ENCODE peak calls at places on chromosomes 16 and 17, in six cellular contexts. A is GM12878, W is mesendoderm, D is transverse colon, F is A549, U is tibial artery. K is an unnamed sample.

GRCh38 chr16:81707411-81708321 is 71.4 kb upstream of the PLCG2 start:
- DNase-seq in A (no peak), D (peak; percentile 84), U (no peak), W (no peak), F (no peak), K (no peak)

GRCh38 chr17:72169823-72170222 is 49.0 kb downstream of the SOX9 start:
- DNase-seq in F (no peak), D (no peak), A (no peak), U (no peak), W (no peak), K (no peak)

GRCh38 chr17:38559025-38559879 is 46.5 kb downstream of the SRCIN1 start:
- DNase-seq in D (peak; percentile 94), F (peak; percentile 98), A (peak; percentile 47), W (peak; percentile 96), U (peak; percentile 73), K (peak; percentile 43)

GRCh38 chr17:7632492-7632894 is 2.6 kb downstream of the SHBG start:
- DNase-seq in A (no peak), D (peak; percentile 40), U (no peak), W (peak; percentile 81), F (peak; percentile 79), K (no peak)

GRCh38 chr16:54201200-54201599 is 85.4 kb downstream of the IRX3 start:
- DNase-seq in A (no peak), D (no peak), F (no peak), W (peak; percentile 35), U (no peak), K (no peak)

GRCh38 chr17:49021095-49021767 is 24.0 kb downstream of the IGF2BP1 start:
- DNase-seq in U (no peak), W (peak; percentile 68), D (no peak), A (no peak), F (no peak), K (no peak)

GRCh38 chr17:82963104-82963950 is 116.1 kb upstream of the METRNL start:
- DNase-seq in U (peak; percentile 86), W (peak; percentile 95), F (no peak), A (no peak), D (peak; percentile 76), K (no peak)

GRCh38 chr16:970766-971581 is at the start of gene LMF1:
- DNase-seq in D (peak; percentile 97), A (peak; percentile 35), W (peak; percentile 92), F (peak; percentile 90), U (peak; percentile 90), K (peak; percentile 56)

GRCh38 chr17:27804113-27804512 is 3.8 kb upstream of the NOS2 start:
- DNase-seq in A (no peak), D (no peak), F (no peak), U (no peak), W (no peak), K (no peak)

GRCh38 chr16:48076455-48077012 is 79.3 kb downstream of the ABCC12 start:
- DNase-seq in A (no peak), D (no peak), W (no peak), U (no peak), F (peak; percentile 34), K (no peak)

GRCh38 chr16:595942-596735 is 6.3 kb downstream of the RAB40C start:
- DNase-seq in A (no peak), W (no peak), D (no peak), U (no peak), F (no peak), K (no peak)

GRCh38 chr17:57355090-57355859 is 99.0 kb downstream of the MSI2 start:
- DNase-seq in A (no peak), F (no peak), U (no peak), W (no peak), D (peak; percentile 26), K (no peak)

GRCh38 chr17:81325057-81325973 is 30.2 kb upstream of the SLC38A10 start:
- DNase-seq in A (no peak), D (no peak), U (no peak), F (no peak), W (no peak), K (no peak)

GRCh38 chr17:16297367-16298139 is 55.7 kb downstream of the CENPV start:
- DNase-seq in F (no peak), W (no peak), A (no peak), D (peak; percentile 57), U (no peak), K (no peak)

GRCh38 chr17:63479495-63480184 is 2.8 kb downstream of the ACE start:
- DNase-seq in U (no peak), A (no peak), D (no peak), W (no peak), F (no peak), K (no peak)

GRCh38 chr16:84349852-84350565 is 18.3 kb upstream of the ATP2C2 start:
- DNase-seq in A (no peak), D (peak; percentile 74), U (no peak), F (no peak), W (no peak), K (no peak)

GRCh38 chr16:85615014-85615851 is 2.1 kb downstream of the GSE1 start:
- DNase-seq in F (peak; percentile 43), W (peak; percentile 86), D (peak; percentile 92), A (no peak), U (peak; percentile 43), K (no peak)

GRCh38 chr17:3027786-3028532 is 35.4 kb downstream of the OR1D5 start:
- DNase-seq in U (peak; percentile 6), D (no peak), W (no peak), F (no peak), A (no peak), K (no peak)

GRCh38 chr17:50222922-50223321 is 21.5 kb upstream of the COL1A1 start:
- DNase-seq in U (peak; percentile 62), F (no peak), A (no peak), W (no peak), D (no peak), K (no peak)

GRCh38 chr17:50220811-50221210 is 19.4 kb upstream of the COL1A1 start:
- DNase-seq in D (no peak), A (no peak), W (no peak), U (no peak), F (no peak), K (no peak)

GRCh38 chr17:50219345-50219744 is 17.9 kb upstream of the COL1A1 start:
- DNase-seq in F (peak; percentile 71), A (no peak), W (no peak), D (no peak), U (no peak), K (no peak)

GRCh38 chr17:50219939-50220465 is 18.6 kb upstream of the COL1A1 start:
- DNase-seq in U (no peak), D (no peak), F (no peak), A (no peak), W (peak; percentile 53), K (no peak)

GRCh38 chr17:50221500-50222480 is 20.4 kb upstream of the COL1A1 start:
- DNase-seq in U (peak; percentile 84), F (no peak), W (no peak), D (no peak), A (no peak), K (no peak)
- H3K4me1 ChIP-seq in U (peaks cover 44% of the 10 kb centered on the region), F (peaks cover 43% of the 10 kb centered on the region), W (no peaks in the 10 kb centered on the region), D (no peaks in the 10 kb centered on the region), A (peaks cover 11% of the 10 kb centered on the region), K (peaks cover 57% of the 10 kb centered on the region)

GRCh38 chr16:30569746-30570325 is 1.7 kb downstream of the ZNF688 start:
- DNase-seq in A (no peak), D (no peak), F (no peak), U (no peak), W (no peak), K (no peak)
- H3K4me1 ChIP-seq in A (peaks cover 27% of the 10 kb centered on the region), D (peaks cover 12% of the 10 kb centered on the region), F (peaks cover 42% of the 10 kb centered on the region), U (peaks cover 24% of the 10 kb centered on the region), W (no peaks in the 10 kb centered on the region), K (peaks cover 27% of the 10 kb centered on the region)

GRCh38 chr16:89478576-89479221 is 11.7 kb downstream of the ANKRD11 start:
- DNase-seq in D (no peak), U (no peak), F (no peak), W (peak; percentile 95), A (no peak), K (no peak)
- H3K4me1 ChIP-seq in D (peaks cover 47% of the 10 kb centered on the region), U (peaks cover 53% of the 10 kb centered on the region), F (peaks cover 70% of the 10 kb centered on the region), W (peaks cover 9% of the 10 kb centered on the region), A (peaks cover 62% of the 10 kb centered on the region), K (peaks cover 84% of the 10 kb centered on the region)

DNA sequence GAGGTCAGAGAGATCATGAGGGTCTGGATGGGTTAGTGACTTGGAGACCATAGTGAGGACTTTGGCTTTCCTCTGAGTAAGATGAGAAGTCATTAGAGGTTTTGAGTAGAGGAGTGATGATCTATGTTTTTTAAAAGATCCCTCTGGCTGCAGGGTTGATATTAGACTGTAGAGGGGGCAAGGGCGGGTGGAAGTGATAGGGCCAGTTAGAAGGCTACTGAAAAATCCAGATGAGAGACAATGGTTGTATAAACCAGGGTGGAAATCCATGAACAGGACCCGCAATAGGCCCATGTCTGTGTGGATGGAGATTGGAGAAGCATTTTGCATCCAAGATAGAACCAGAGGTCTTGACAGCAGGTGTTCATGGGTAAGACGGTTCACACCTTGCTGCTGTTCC is 9.8 kb downstream of the ITGAL start:
- DNase-seq in A (no peak), D (no peak), W (no peak), F (peak; percentile 28), U (no peak), K (no peak)
- H3K4me1 ChIP-seq in A (no peaks in the 10 kb centered on the region), D (no peaks in the 10 kb centered on the region), W (no peaks in the 10 kb centered on the region), F (no peaks in the 10 kb centered on the region), U (no peaks in the 10 kb centered on the region), K (no peaks in the 10 kb centered on the region)

DNA sequence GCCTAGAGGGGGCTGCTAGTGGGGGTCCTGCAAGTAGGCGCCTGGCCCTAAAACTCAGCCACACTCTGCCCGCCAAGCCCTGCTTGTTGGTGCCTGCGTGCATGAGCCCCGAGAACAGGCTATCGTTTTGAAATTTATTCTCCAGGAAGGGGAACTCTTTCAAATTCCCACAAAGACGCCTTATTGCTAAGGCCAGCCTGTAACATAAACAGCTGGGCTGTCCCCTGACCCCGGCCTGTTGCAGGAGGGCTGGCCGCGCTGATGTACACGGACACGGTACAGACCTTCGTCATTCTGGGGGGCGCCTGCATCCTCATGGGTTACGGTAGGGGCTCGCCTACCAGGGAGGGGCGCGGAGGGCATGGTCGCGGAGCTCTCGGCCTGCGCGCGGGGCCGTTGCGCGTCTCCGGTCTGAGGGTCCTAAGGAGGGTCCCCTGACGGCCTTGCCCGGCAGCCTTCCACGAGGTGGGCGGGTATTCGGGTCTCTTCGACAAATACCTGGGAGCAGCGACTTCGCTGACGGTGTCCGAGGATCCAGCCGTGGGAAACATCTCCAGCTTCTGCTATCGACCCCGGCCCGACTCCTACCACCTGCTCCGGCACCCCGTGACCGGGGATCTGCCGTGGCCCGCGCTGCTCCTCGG is 4.3 kb downstream of the SLC5A2 start:
- DNase-seq in F (no peak), D (no peak), A (no peak), U (no peak), W (no peak), K (no peak)
- H3K4me1 ChIP-seq in F (peaks cover 17% of the 10 kb centered on the region), D (peaks cover 4% of the 10 kb centered on the region), A (peaks cover 3% of the 10 kb centered on the region), U (peaks cover 22% of the 10 kb centered on the region), W (no peaks in the 10 kb centered on the region), K (peaks cover 26% of the 10 kb centered on the region)

DNA sequence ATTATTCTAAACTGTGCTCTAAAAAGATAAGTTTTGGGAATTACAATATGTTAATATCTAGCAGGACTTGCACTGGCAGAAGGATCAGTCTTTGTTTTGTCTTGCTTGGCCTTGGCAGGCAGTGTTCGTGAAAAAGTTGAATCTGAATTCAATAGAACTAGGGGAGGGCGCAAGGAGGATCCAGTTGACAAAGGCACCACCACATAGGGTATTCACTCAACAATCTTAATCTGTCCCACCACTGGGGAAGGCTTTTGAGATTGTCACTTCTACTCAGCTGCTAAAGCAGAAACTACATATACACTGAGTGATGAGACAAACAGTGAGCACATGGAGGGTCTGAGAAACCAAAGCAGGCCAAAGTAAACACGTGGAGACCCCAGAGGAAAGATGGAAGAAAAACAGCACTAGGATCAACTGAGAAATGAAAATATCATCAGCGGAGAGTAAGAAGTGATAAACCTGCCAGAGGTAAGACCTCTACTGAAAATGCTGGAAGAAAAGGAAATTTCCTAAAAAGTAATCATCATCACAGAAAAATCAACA is 2.4 kb downstream of the AMFR start:
- DNase-seq in U (no peak), F (no peak), W (peak; percentile 46), D (no peak), A (no peak), K (no peak)
- H3K4me1 ChIP-seq in U (peaks cover 44% of the 10 kb centered on the region), F (peaks cover 42% of the 10 kb centered on the region), W (peaks cover 16% of the 10 kb centered on the region), D (peaks cover 9% of the 10 kb centered on the region), A (peaks cover 12% of the 10 kb centered on the region), K (peaks cover 14% of the 10 kb centered on the region)

GRCh38 chr17:76682306-76682705 is 28.5 kb downstream of the MXRA7 start:
- DNase-seq in U (no peak), D (no peak), F (no peak), A (no peak), W (no peak), K (no peak)
- H3K4me1 ChIP-seq in U (peaks cover 37% of the 10 kb centered on the region), D (peaks cover 29% of the 10 kb centered on the region), F (no peaks in the 10 kb centered on the region), A (no peaks in the 10 kb centered on the region), W (no peaks in the 10 kb centered on the region), K (peaks cover 30% of the 10 kb centered on the region)